ENCODE peak calls at places on chromosomes 13 and 19, in five cellular contexts. H, G, X, A and I are unnamed samples.

GRCh38 chr13:90461398-90461797 is 886.1 kb upstream of the MIR17HG start:
- DNase-seq in H (no peak), G (no peak), X (no peak), A (no peak), I (no peak)

GRCh38 chr19:58544591-58545285 is 874 bp downstream of the TRIM28 start:
- DNase-seq in H (peak), G (no peak), X (no peak), A (no peak), I (no peak)

GRCh38 chr19:16702123-16702522 is 17.5 kb upstream of the NWD1 start:
- DNase-seq in H (no peak), G (no peak), X (peak), A (peak), I (no peak)

GRCh38 chr13:45361596-45362206 is 20.7 kb upstream of the TPT1 start:
- DNase-seq in H (peak), G (no peak), X (peak), A (no peak), I (peak)

GRCh38 chr13:40762849-40763248 is 8.1 kb downstream of the MRPS31 start:
- DNase-seq in H (no peak), G (no peak), X (no peak), A (no peak), I (no peak)

GRCh38 chr13:57128909-57129308 is 11.8 kb upstream of the PRR20A start:
- DNase-seq in H (peak), G (no peak), X (no peak), A (no peak), I (no peak)

GRCh38 chr19:55384576-55385235 is 614 bp upstream of the TMEM238 start:
- DNase-seq in H (no peak), G (no peak), X (no peak), A (no peak), I (no peak)

GRCh38 chr19:33208904-33209843 is 15.0 kb downstream of the LRP3 start:
- DNase-seq in H (no peak), G (no peak), X (no peak), A (no peak), I (no peak)

GRCh38 chr19:1046117-1046626 is 6.3 kb downstream of the ABCA7 start:
- DNase-seq in H (no peak), G (no peak), X (no peak), A (peak), I (no peak)

GRCh38 chr13:40863723-40864122 is 74.3 kb downstream of the SLC25A15 start:
- DNase-seq in H (no peak), G (no peak), X (no peak), A (no peak), I (peak)

GRCh38 chr13:109273326-109273751 is 513.0 kb downstream of the IRS2 start:
- DNase-seq in H (peak), G (no peak), X (no peak), A (no peak), I (peak)

GRCh38 chr19:36973844-36974195 is 57.7 kb downstream of the ZNF568 start:
- DNase-seq in H (no peak), G (no peak), X (no peak), A (no peak), I (no peak)

GRCh38 chr13:98192008-98192407 is 14.9 kb upstream of the RNF113B start:
- DNase-seq in H (no peak), G (no peak), X (no peak), A (no peak), I (no peak)

GRCh38 chr19:49592486-49593232 is 1.7 kb downstream of the PRR12 start:
- DNase-seq in H (peak), G (no peak), X (no peak), A (no peak), I (peak)

GRCh38 chr19:19661675-19662251 is 1.7 kb downstream of the ATP13A1 start:
- DNase-seq in H (no peak), G (peak), X (no peak), A (peak), I (peak)

GRCh38 chr19:47729799-47730520 is 15.4 kb upstream of the NOP53 start:
- DNase-seq in H (peak), G (no peak), X (no peak), A (peak), I (peak)

GRCh38 chr19:47730521-47730889 is 14.8 kb upstream of the NOP53 start:
- DNase-seq in H (no peak), G (no peak), X (no peak), A (no peak), I (no peak)

GRCh38 chr19:47726467-47726866 is 13.2 kb downstream of the EHD2 start:
- DNase-seq in H (no peak), G (no peak), X (no peak), A (no peak), I (no peak)

GRCh38 chr19:47730910-47731309 is 14.4 kb upstream of the NOP53 start:
- DNase-seq in H (no peak), G (no peak), X (no peak), A (no peak), I (no peak)

DNA sequence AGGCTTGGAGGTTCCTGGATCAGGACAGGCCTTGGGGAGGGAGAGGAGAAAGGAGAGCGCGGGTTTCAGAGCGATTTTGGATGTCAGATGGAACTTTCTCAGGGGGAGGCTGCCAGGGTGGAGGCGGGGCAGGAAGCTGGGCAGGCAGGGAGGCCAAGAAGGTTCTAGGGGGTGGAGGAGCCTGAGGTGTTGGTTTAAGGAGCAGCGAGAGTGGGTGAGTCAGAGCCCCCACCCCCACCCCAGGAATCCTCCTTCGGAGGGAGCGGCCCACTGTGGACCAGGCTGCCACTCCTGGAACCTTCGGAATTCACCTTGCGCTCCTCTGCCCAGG is 15.9 kb upstream of the NOP53 start:
- DNase-seq in H (peak), G (no peak), X (no peak), A (no peak), I (peak)
- H2AFZ ChIP-seq in H (peak), G (no peak), X (no peak), A (no peak), I (no peak)

GRCh38 chr19:34255546-34255945 is 1.2 kb downstream of the GARRE1 start:
- DNase-seq in H (no peak), G (no peak), X (no peak), A (no peak), I (peak)
- H3K9ac ChIP-seq in H (peak), G (peak), X (peak), A (peak), I (no peak)

GRCh38 chr19:45079063-45079910 is at the start of gene GEMIN7:
- DNase-seq in H (peak), G (peak), X (no peak), A (peak), I (peak)

GRCh38 chr19:45075215-45076028 is 856 bp downstream of the ZNF296 start:
- DNase-seq in H (peak), G (peak), X (peak), A (peak), I (no peak)

GRCh38 chr19:45078390-45079062 is 534 bp upstream of the GEMIN7 start:
- DNase-seq in H (no peak), G (no peak), X (no peak), A (no peak), I (no peak)

GRCh38 chr19:45076029-45076850 is at the start of gene ZNF296:
- DNase-seq in H (peak), G (no peak), X (peak), A (peak), I (peak)

DNA sequence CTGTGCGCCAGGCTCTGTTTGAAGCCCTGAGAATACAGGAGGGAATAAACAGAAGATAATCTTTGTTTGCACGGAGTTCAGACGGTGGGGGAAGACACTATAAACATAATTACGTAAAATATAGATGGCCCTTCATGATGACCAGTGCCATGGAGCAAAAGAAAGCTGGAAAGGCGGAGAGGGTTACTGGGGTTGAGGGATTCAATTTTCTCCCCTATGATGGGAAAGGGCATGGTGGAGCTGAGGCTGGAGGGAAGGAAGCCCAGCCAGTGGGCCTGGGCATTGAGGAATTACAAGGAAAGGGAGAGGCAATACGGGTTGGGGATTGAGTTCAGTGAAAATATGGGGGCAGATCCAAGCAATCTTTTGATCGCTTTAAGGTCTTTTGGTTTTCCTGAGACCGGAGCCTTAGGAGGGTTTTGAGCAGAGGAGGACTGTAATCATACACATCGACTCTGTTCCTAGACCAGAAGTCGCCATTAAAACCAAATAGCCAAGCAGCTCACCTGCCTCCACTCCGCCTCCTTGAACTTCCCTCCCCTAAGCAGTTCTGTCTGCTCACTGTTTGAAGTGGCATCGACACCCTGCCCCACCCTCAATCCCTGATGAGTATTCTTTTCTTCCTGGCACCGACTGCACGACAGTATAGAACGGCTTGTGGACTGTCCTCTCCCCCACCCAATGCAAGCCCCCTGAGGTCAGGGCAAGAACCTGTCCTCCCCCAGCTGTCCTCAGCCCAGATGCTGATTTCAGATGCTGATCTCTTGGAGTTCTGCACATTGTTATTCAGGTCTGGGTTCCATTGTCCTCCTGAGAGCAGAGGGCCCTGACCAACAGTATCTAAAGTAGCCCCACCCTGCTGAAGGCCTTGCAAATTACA is 813 bp upstream of the ZNF296 start:
- DNase-seq in H (no peak), G (no peak), X (no peak), A (no peak), I (no peak)
- H3K4me3 ChIP-seq in H (peak), G (peak), X (no peak), A (peak), I (no peak)

GRCh38 chr19:39345956-39346355 is 3.7 kb downstream of the SAMD4B start:
- DNase-seq in H (no peak), G (no peak), X (no peak), A (no peak), I (no peak)

GRCh38 chr19:39339636-39340035 is 2.6 kb upstream of the SAMD4B start:
- DNase-seq in H (no peak), G (no peak), X (no peak), A (peak), I (no peak)

GRCh38 chr19:39341720-39342604 is at the start of gene SAMD4B:
- DNase-seq in H (peak), G (peak), X (peak), A (peak), I (peak)

GRCh38 chr19:39341122-39341719 is 1.0 kb upstream of the SAMD4B start:
- DNase-seq in H (peak), G (no peak), X (no peak), A (no peak), I (no peak)

GRCh38 chr19:39342647-39343305 is 555 bp downstream of the SAMD4B start:
- DNase-seq in H (no peak), G (no peak), X (no peak), A (no peak), I (peak)
- H2AFZ ChIP-seq in H (no peak), G (no peak), X (no peak), A (no peak), I (peak)

DNA sequence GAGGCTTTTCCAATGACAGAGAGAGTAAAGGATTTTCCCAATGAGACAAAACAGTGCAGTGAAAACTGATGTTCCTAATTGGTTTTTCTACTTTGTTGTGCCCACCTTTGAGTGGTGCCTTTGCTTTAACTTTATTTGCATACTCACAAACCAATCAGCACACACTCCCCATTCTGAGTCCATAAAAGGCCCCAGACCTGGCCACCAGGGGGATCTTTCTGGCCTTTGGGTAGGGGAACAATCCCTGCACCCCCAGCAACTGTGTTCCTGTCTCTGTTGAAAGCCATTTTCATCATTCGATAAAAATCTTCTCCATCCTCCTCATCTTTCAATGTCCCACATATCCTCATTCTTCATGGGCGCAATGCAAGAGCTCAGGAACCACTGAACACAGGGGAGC is 252.8 kb downstream of the B3GLCT start:
- DNase-seq in H (no peak), G (no peak), X (no peak), A (no peak), I (no peak)
- H3K9ac ChIP-seq in H (no peak), G (no peak), X (no peak), A (no peak), I (no peak)

DNA sequence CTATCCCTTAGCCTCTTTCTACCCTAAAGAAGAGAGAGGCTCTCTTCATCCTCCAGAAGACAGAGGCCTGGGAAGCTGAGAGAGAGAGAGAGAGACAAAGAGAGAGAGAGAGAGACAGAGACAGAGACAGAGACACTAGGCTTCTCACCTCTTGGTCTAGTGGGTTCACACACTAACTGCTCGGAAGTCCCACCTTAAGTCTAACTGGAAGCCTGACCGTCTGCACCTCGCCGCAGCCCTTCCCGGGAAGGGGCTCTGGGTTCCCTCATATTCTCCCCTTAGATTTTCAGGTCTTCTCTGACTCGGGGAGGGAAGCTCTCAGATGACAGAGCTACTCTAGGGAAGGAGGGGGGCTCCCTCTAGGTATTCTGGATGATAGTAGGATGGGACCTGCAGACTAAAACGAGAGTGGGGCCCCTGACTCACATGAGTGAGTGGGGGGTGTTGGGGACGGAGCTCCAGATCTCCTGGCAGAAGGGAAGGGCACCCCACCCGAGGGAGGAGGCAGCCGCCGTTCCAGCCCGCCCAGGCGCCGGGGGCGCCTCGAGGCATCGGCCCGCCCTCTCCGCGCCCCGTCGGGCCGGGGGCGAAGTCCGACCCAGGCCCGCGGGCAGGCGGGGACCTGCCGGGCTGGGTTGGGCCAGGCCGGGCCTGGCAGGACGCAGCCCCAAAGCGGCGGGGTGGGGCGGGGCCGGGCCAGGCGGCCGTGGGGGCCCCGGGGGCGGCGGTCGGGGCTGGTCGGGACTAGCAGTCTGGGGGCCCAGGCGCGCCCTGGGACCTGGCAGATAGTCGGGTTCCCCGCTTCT is 2.0 kb upstream of the JUNB start:
- DNase-seq in H (peak), G (no peak), X (no peak), A (no peak), I (no peak)
- H3K4me3 ChIP-seq in H (peak), G (peak), X (peak), A (peak), I (no peak)

GRCh38 chr19:10863107-10863700 is 8.1 kb upstream of the CARM1 start:
- DNase-seq in H (peak), G (no peak), X (no peak), A (peak), I (peak)
- H2AFZ ChIP-seq in H (peak), G (no peak), X (no peak), A (peak), I (no peak)